ENCODE peak calls at places on chromosomes 4 and X, in six cellular contexts. One of them, this sample, is unnamed.

GRCh38 chr4:86683983-86684382 is 89.9 kb downstream of the PTPN13 start:
- DNase-seq in GM23248: no peak
- DNase-seq in uterus: no peak
- DNase-seq in GM03348: no peak
- DNase-seq in pancreas: no peak
- DNase-seq in transverse colon: no peak
- DNase-seq in this sample: no peak

GRCh38 chr4:153114771-153115321 is 89.4 kb upstream of the TRIM2 start:
- DNase-seq in pancreas: no peak
- DNase-seq in uterus: no peak
- DNase-seq in transverse colon: no peak
- DNase-seq in GM23248: peak
- DNase-seq in GM03348: peak
- DNase-seq in this sample: no peak

GRCh38 chr4:8856835-8857590 is 14.6 kb downstream of the HMX1 start:
- DNase-seq in GM23248: no peak
- DNase-seq in transverse colon: no peak
- DNase-seq in pancreas: peak
- DNase-seq in GM03348: no peak
- DNase-seq in uterus: no peak
- DNase-seq in this sample: no peak

GRCh38 chr4:146643812-146644401 is 5.2 kb downstream of the POU4F2 start:
- DNase-seq in transverse colon: no peak
- DNase-seq in GM23248: peak
- DNase-seq in GM03348: peak
- DNase-seq in uterus: no peak
- DNase-seq in pancreas: no peak
- DNase-seq in this sample: no peak

GRCh38 chr4:1631136-1631535 is 53.0 kb downstream of the FAM53A start:
- DNase-seq in GM23248: no peak
- DNase-seq in uterus: no peak
- DNase-seq in pancreas: no peak
- DNase-seq in GM03348: no peak
- DNase-seq in transverse colon: no peak
- DNase-seq in this sample: no peak

GRCh38 chr4:73687414-73687813 is 53.0 kb upstream of the CXCL8 start:
- DNase-seq in pancreas: no peak
- DNase-seq in uterus: no peak
- DNase-seq in GM03348: no peak
- DNase-seq in GM23248: no peak
- DNase-seq in transverse colon: no peak
- DNase-seq in this sample: no peak

GRCh38 chr4:153222790-153223417 is 18.7 kb downstream of the TRIM2 start:
- DNase-seq in transverse colon: peak
- DNase-seq in GM23248: peak
- DNase-seq in pancreas: peak
- DNase-seq in GM03348: peak
- DNase-seq in uterus: peak
- DNase-seq in this sample: peak

GRCh38 chrX:30141966-30142365 is 73.4 kb upstream of the MAGEB2 start:
- DNase-seq in transverse colon: no peak
- DNase-seq in GM03348: peak
- DNase-seq in uterus: no peak
- DNase-seq in pancreas: no peak
- DNase-seq in GM23248: peak
- DNase-seq in this sample: no peak

GRCh38 chr4:141643557-141643956 is 7.2 kb downstream of the IL15 start:
- DNase-seq in pancreas: no peak
- DNase-seq in GM03348: peak
- DNase-seq in uterus: no peak
- DNase-seq in transverse colon: no peak
- DNase-seq in GM23248: peak
- DNase-seq in this sample: no peak

GRCh38 chrX:19670854-19671620 is 155.7 kb upstream of the MAP3K15 start:
- DNase-seq in GM03348: peak
- DNase-seq in uterus: peak
- DNase-seq in pancreas: no peak
- DNase-seq in transverse colon: peak
- DNase-seq in GM23248: peak
- DNase-seq in this sample: peak

GRCh38 chrX:12241026-12241425 is 102.8 kb downstream of the FRMPD4 start:
- DNase-seq in GM23248: no peak
- DNase-seq in transverse colon: no peak
- DNase-seq in GM03348: no peak
- DNase-seq in pancreas: no peak
- DNase-seq in uterus: no peak
- DNase-seq in this sample: no peak

GRCh38 chr4:26985836-26986235 is 125.2 kb downstream of the STIM2 start:
- DNase-seq in uterus: no peak
- DNase-seq in transverse colon: no peak
- DNase-seq in GM23248: no peak
- DNase-seq in GM03348: no peak
- DNase-seq in pancreas: no peak
- DNase-seq in this sample: no peak

GRCh38 chrX:45806410-45807121 is 605.9 kb upstream of the DIPK2B start:
- DNase-seq in GM03348: peak
- DNase-seq in transverse colon: no peak
- DNase-seq in GM23248: peak
- DNase-seq in uterus: no peak
- DNase-seq in pancreas: no peak
- DNase-seq in this sample: no peak

GRCh38 chr4:63777571-63777970 is 631.7 kb downstream of the TECRL start:
- DNase-seq in uterus: no peak
- DNase-seq in GM03348: no peak
- DNase-seq in GM23248: no peak
- DNase-seq in transverse colon: no peak
- DNase-seq in pancreas: no peak
- DNase-seq in this sample: no peak

GRCh38 chrX:79366556-79366887 is 612 bp downstream of the ITM2A start:
- DNase-seq in pancreas: no peak
- DNase-seq in transverse colon: no peak
- DNase-seq in GM23248: no peak
- DNase-seq in GM03348: no peak
- DNase-seq in uterus: peak
- DNase-seq in this sample: no peak

GRCh38 chr4:17447675-17448298 is 64.1 kb downstream of the QDPR start:
- DNase-seq in GM23248: peak
- DNase-seq in GM03348: peak
- DNase-seq in pancreas: no peak
- DNase-seq in uterus: no peak
- DNase-seq in transverse colon: peak
- DNase-seq in this sample: peak

GRCh38 chr4:1044469-1045192 is 33.2 kb downstream of the FGFRL1 start:
- DNase-seq in uterus: peak
- DNase-seq in transverse colon: no peak
- DNase-seq in GM03348: no peak
- DNase-seq in GM23248: no peak
- DNase-seq in pancreas: peak
- DNase-seq in this sample: no peak

GRCh38 chr4:139892973-139893736 is 227.5 kb downstream of the MGST2 start:
- DNase-seq in GM03348: no peak
- DNase-seq in GM23248: no peak
- DNase-seq in pancreas: no peak
- DNase-seq in transverse colon: no peak
- DNase-seq in uterus: no peak
- DNase-seq in this sample: no peak

GRCh38 chrX:124895947-124896346 is 423.7 kb upstream of the TEX13C start:
- DNase-seq in uterus: no peak
- DNase-seq in GM23248: no peak
- DNase-seq in transverse colon: no peak
- DNase-seq in pancreas: no peak
- DNase-seq in GM03348: no peak
- DNase-seq in this sample: no peak

GRCh38 chrX:2387614-2388239 is 113.0 kb downstream of the DHRSX start:
- DNase-seq in pancreas: no peak
- DNase-seq in transverse colon: no peak
- DNase-seq in GM23248: no peak
- DNase-seq in GM03348: no peak
- DNase-seq in uterus: no peak
- DNase-seq in this sample: no peak

GRCh38 chrX:49309401-49309981 is 6.0 kb downstream of the GAGE10 start:
- DNase-seq in GM03348: no peak
- DNase-seq in uterus: no peak
- DNase-seq in GM23248: peak
- DNase-seq in transverse colon: no peak
- DNase-seq in pancreas: no peak
- DNase-seq in this sample: no peak

GRCh38 chrX:9528498-9528897 is 63.6 kb downstream of the TBL1X start:
- DNase-seq in uterus: no peak
- DNase-seq in transverse colon: no peak
- DNase-seq in GM23248: no peak
- DNase-seq in pancreas: no peak
- DNase-seq in GM03348: no peak
- DNase-seq in this sample: no peak

GRCh38 chr4:24965627-24966026 is 52.8 kb upstream of the CCDC149 start:
- DNase-seq in uterus: no peak
- DNase-seq in GM03348: no peak
- DNase-seq in pancreas: no peak
- DNase-seq in GM23248: no peak
- DNase-seq in transverse colon: no peak
- DNase-seq in this sample: no peak

GRCh38 chrX:24463077-24463476 is 2.0 kb upstream of the PDK3 start:
- DNase-seq in uterus: no peak
- DNase-seq in GM03348: no peak
- DNase-seq in transverse colon: no peak
- DNase-seq in GM23248: no peak
- DNase-seq in pancreas: no peak
- DNase-seq in this sample: no peak

GRCh38 chrX:42585842-42586621 is 191.9 kb downstream of the PPP1R2C start:
- DNase-seq in pancreas: no peak
- DNase-seq in GM03348: no peak
- DNase-seq in GM23248: no peak
- DNase-seq in transverse colon: no peak
- DNase-seq in uterus: no peak
- DNase-seq in this sample: no peak

This sample was measured in heart right ventricle.